ENCODE peak calls at places on chromosomes 5 and 9, in five cellular contexts. One of them, this sample, is unnamed.

GRCh38 chr5:42858031-42858643 is 46.4 kb upstream of the SELENOP start:
- DNase-seq in HepG2: no peak
- DNase-seq in IMR-90: no peak
- DNase-seq in PC-3: peak; percentile 51
- DNase-seq in neural progenitor cell: no peak
- DNase-seq in this sample: peak; percentile 22

GRCh38 chr9:126117631-126118030 is 209.0 kb upstream of the MVB12B start:
- DNase-seq in HepG2: no peak
- DNase-seq in IMR-90: no peak
- DNase-seq in PC-3: no peak
- DNase-seq in neural progenitor cell: no peak
- DNase-seq in this sample: no peak

GRCh38 chr5:39117401-39117800 is 43.2 kb upstream of the RICTOR start:
- DNase-seq in HepG2: no peak
- DNase-seq in IMR-90: peak; percentile 58
- DNase-seq in PC-3: peak; percentile 85
- DNase-seq in neural progenitor cell: no peak
- DNase-seq in this sample: no peak

GRCh38 chr9:131608469-131609115 is 63.3 kb downstream of the PRRT1B start:
- DNase-seq in HepG2: peak; percentile 75
- DNase-seq in IMR-90: peak; percentile 87
- DNase-seq in PC-3: peak; percentile 76
- DNase-seq in neural progenitor cell: peak; percentile 83
- DNase-seq in this sample: no peak

GRCh38 chr9:98958271-98958989 is 14.7 kb downstream of the COL15A1 start:
- DNase-seq in HepG2: no peak
- DNase-seq in IMR-90: peak; percentile 98
- DNase-seq in PC-3: no peak
- DNase-seq in neural progenitor cell: no peak
- DNase-seq in this sample: no peak

GRCh38 chr9:115234094-115234493 is 116.1 kb upstream of the TNC start:
- DNase-seq in HepG2: no peak
- DNase-seq in IMR-90: peak; percentile 91
- DNase-seq in PC-3: peak; percentile 65
- DNase-seq in neural progenitor cell: no peak
- DNase-seq in this sample: no peak

GRCh38 chr5:115098041-115098702 is 71.5 kb downstream of the TRIM36 start:
- DNase-seq in HepG2: peak; percentile 32
- DNase-seq in IMR-90: peak; percentile 60
- DNase-seq in PC-3: peak; percentile 68
- DNase-seq in neural progenitor cell: peak; percentile 61
- DNase-seq in this sample: peak; percentile 90

GRCh38 chr9:120791161-120791560 is 2.1 kb downstream of the FBXW2 start:
- DNase-seq in HepG2: no peak
- DNase-seq in IMR-90: no peak
- DNase-seq in PC-3: peak; percentile 2
- DNase-seq in neural progenitor cell: no peak
- DNase-seq in this sample: no peak

GRCh38 chr5:850511-851006 is at the start of gene ZDHHC11:
- DNase-seq in HepG2: peak; percentile 78
- DNase-seq in IMR-90: no peak
- DNase-seq in PC-3: peak; percentile 89
- DNase-seq in neural progenitor cell: peak; percentile 58
- DNase-seq in this sample: no peak

GRCh38 chr5:177299711-177300110 is 3.8 kb downstream of the RAB24 start:
- DNase-seq in HepG2: no peak
- DNase-seq in IMR-90: no peak
- DNase-seq in PC-3: no peak
- DNase-seq in neural progenitor cell: no peak
- DNase-seq in this sample: no peak

GRCh38 chr5:112787896-112788295 is 50.2 kb downstream of the APC start:
- DNase-seq in HepG2: no peak
- DNase-seq in IMR-90: peak; percentile 52
- DNase-seq in PC-3: no peak
- DNase-seq in neural progenitor cell: no peak
- DNase-seq in this sample: no peak

GRCh38 chr9:36056896-36057295 is 20.2 kb downstream of the RECK start:
- DNase-seq in HepG2: no peak
- DNase-seq in IMR-90: no peak
- DNase-seq in PC-3: no peak
- DNase-seq in neural progenitor cell: no peak
- DNase-seq in this sample: no peak

GRCh38 chr9:22131817-22132216 is 122.7 kb upstream of the CDKN2B start:
- DNase-seq in HepG2: no peak
- DNase-seq in IMR-90: no peak
- DNase-seq in PC-3: no peak
- DNase-seq in neural progenitor cell: no peak
- DNase-seq in this sample: no peak

GRCh38 chr5:98603456-98603855 is 170.0 kb upstream of the RGMB start:
- DNase-seq in HepG2: no peak
- DNase-seq in IMR-90: no peak
- DNase-seq in PC-3: no peak
- DNase-seq in neural progenitor cell: no peak
- DNase-seq in this sample: no peak

GRCh38 chr9:16727452-16728127 is 142.9 kb downstream of the BNC2 start:
- DNase-seq in HepG2: no peak
- DNase-seq in IMR-90: peak; percentile 39
- DNase-seq in PC-3: no peak
- DNase-seq in neural progenitor cell: no peak
- DNase-seq in this sample: no peak

GRCh38 chr5:172751761-172752510 is 19.1 kb downstream of the DUSP1 start:
- DNase-seq in HepG2: no peak
- DNase-seq in IMR-90: no peak
- DNase-seq in PC-3: no peak
- DNase-seq in neural progenitor cell: no peak
- DNase-seq in this sample: no peak

GRCh38 chr5:72509401-72509800 is 2.2 kb upstream of the ZNF366 start:
- DNase-seq in HepG2: no peak
- DNase-seq in IMR-90: no peak
- DNase-seq in PC-3: no peak
- DNase-seq in neural progenitor cell: no peak
- DNase-seq in this sample: no peak

GRCh38 chr9:38180631-38181030 is 111.6 kb upstream of the SHB start:
- DNase-seq in HepG2: no peak
- DNase-seq in IMR-90: no peak
- DNase-seq in PC-3: no peak
- DNase-seq in neural progenitor cell: no peak
- DNase-seq in this sample: no peak

GRCh38 chr9:26132913-26133312 is 454.7 kb upstream of the TUSC1 start:
- DNase-seq in HepG2: no peak
- DNase-seq in IMR-90: no peak
- DNase-seq in PC-3: no peak
- DNase-seq in neural progenitor cell: peak; percentile 3
- DNase-seq in this sample: peak; percentile 46

GRCh38 chr9:13500034-13500433 is 220.5 kb upstream of the MPDZ start:
- DNase-seq in HepG2: no peak
- DNase-seq in IMR-90: no peak
- DNase-seq in PC-3: no peak
- DNase-seq in neural progenitor cell: no peak
- DNase-seq in this sample: no peak

GRCh38 chr5:994272-994607 is 14.4 kb upstream of the NKD2 start:
- DNase-seq in HepG2: no peak
- DNase-seq in IMR-90: no peak
- DNase-seq in PC-3: no peak
- DNase-seq in neural progenitor cell: no peak
- DNase-seq in this sample: no peak

GRCh38 chr9:35935755-35936509 is 22.0 kb downstream of the OR2S2 start:
- DNase-seq in HepG2: no peak
- DNase-seq in IMR-90: peak; percentile 82
- DNase-seq in PC-3: peak; percentile 11
- DNase-seq in neural progenitor cell: no peak
- DNase-seq in this sample: no peak

GRCh38 chr9:92770005-92770995 is 5.7 kb upstream of the BICD2 start:
- DNase-seq in HepG2: peak; percentile 43
- DNase-seq in IMR-90: no peak
- DNase-seq in PC-3: no peak
- DNase-seq in neural progenitor cell: no peak
- DNase-seq in this sample: no peak

GRCh38 chr9:131799177-131799823 is 59.4 kb upstream of the RAPGEF1 start:
- DNase-seq in HepG2: peak; percentile 24
- DNase-seq in IMR-90: peak; percentile 34
- DNase-seq in PC-3: peak; percentile 56
- DNase-seq in neural progenitor cell: peak; percentile 92
- DNase-seq in this sample: peak; percentile 79

GRCh38 chr5:87190041-87190440 is 77.6 kb upstream of the RASA1 start:
- DNase-seq in HepG2: no peak
- DNase-seq in IMR-90: no peak
- DNase-seq in PC-3: peak; percentile 77
- DNase-seq in neural progenitor cell: no peak
- DNase-seq in this sample: no peak

GRCh38 chr5:14665110-14665822 is 748 bp downstream of the OTULIN start:
- DNase-seq in HepG2: peak; percentile 70
- DNase-seq in IMR-90: no peak
- DNase-seq in PC-3: peak; percentile 59
- DNase-seq in neural progenitor cell: peak; percentile 50
- DNase-seq in this sample: peak; percentile 74

GRCh38 chr5:14667770-14668169 is 3.3 kb downstream of the OTULIN start:
- DNase-seq in HepG2: no peak
- DNase-seq in IMR-90: no peak
- DNase-seq in PC-3: no peak
- DNase-seq in neural progenitor cell: no peak
- DNase-seq in this sample: peak; percentile 42

GRCh38 chr5:14668247-14668646 is 3.7 kb downstream of the OTULIN start:
- DNase-seq in HepG2: peak; percentile 18
- DNase-seq in IMR-90: no peak
- DNase-seq in PC-3: no peak
- DNase-seq in neural progenitor cell: no peak
- DNase-seq in this sample: peak; percentile 35

GRCh38 chr5:14665949-14666741 is 1.6 kb downstream of the OTULIN start:
- DNase-seq in HepG2: peak; percentile 41
- DNase-seq in IMR-90: peak; percentile 33
- DNase-seq in PC-3: peak; percentile 47
- DNase-seq in neural progenitor cell: peak; percentile 29
- DNase-seq in this sample: peak; percentile 86

DNA sequence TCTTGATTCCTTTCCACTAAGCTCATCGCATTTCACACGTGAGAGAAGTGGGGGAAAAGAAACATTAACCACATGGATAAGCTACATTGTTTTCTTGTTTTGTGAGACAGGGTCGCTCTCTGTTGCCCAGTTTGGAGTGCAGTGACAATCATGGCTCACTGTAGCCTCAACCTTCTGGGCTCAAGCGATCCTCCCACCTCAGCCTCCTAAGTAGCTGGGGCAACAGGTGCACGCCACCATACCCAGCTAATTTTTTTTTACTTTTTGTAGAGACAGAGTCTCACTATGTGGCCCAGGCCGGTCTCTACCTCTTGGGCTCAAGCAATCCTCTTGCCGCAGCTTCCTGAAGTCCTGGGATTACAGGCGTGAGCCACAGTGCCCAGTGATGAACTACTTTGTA is 2.8 kb downstream of the OTULIN start:
- DNase-seq in HepG2: no peak
- DNase-seq in IMR-90: no peak
- DNase-seq in PC-3: no peak
- DNase-seq in neural progenitor cell: no peak
- DNase-seq in this sample: no peak
- H3K4me3 ChIP-seq in HepG2: no peak overlapping the region
- H3K4me3 ChIP-seq in IMR-90: no peak overlapping the region
- H3K4me3 ChIP-seq in PC-3: no peak overlapping the region
- H3K4me3 ChIP-seq in neural progenitor cell: no peak overlapping the region
- H3K4me3 ChIP-seq in this sample: peak overlapping the region; percentile 74

GRCh38 chr9:129557192-129558036 is 63.5 kb downstream of the C9orf50 start:
- DNase-seq in HepG2: peak; percentile 97
- DNase-seq in IMR-90: peak; percentile 74
- DNase-seq in PC-3: no peak
- DNase-seq in neural progenitor cell: peak; percentile 98
- DNase-seq in this sample: no peak
- H3K4me2 ChIP-seq in HepG2: peak overlapping the region; percentile 86
- H3K4me2 ChIP-seq in IMR-90: peak overlapping the region; percentile 49
- H3K4me2 ChIP-seq in PC-3: no peak overlapping the region
- H3K4me2 ChIP-seq in neural progenitor cell: peak overlapping the region; percentile 83
- H3K4me2 ChIP-seq in this sample: no peak overlapping the region

DNA sequence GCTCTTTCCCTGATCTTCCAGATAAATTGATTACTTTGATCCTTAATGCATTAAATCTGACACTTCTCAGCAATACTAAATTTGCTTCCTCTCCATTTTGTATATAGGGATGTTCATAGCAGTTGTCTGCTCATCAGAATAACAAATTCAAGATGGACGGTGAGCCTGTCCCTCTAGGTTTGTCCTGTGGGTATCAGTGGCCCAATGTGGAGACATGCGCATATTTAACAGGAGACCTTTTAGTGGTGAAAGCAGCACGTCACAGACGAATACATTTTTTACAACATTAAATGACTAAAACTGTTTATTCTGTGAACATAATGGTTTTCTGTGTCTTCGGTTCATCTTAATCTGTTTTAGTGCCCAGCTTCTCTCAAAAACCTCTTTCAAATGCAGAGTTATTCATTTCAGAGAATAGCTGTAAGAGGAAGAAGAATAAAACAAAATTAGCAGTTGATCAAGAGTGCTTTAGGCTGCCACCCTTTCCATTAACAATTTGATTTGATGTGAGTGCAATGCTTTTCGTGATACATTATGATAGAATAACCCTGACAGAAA is 1970.4 kb upstream of the WWC1 start:
- DNase-seq in HepG2: no peak
- DNase-seq in IMR-90: no peak
- DNase-seq in PC-3: no peak
- DNase-seq in neural progenitor cell: no peak
- DNase-seq in this sample: no peak
- H3K9me3 ChIP-seq in HepG2: peaks cover 92% of the 10 kb centered on the region
- H3K9me3 ChIP-seq in IMR-90: peaks cover 16% of the 10 kb centered on the region
- H3K9me3 ChIP-seq in PC-3: no peaks in the 10 kb centered on the region
- H3K9me3 ChIP-seq in neural progenitor cell: no peaks in the 10 kb centered on the region
- H3K9me3 ChIP-seq in this sample: peaks cover 12% of the 10 kb centered on the region

GRCh38 chr9:121938621-121939020 is 154.5 kb downstream of the TTLL11 start:
- DNase-seq in HepG2: no peak
- DNase-seq in IMR-90: no peak
- DNase-seq in PC-3: no peak
- DNase-seq in neural progenitor cell: no peak
- DNase-seq in this sample: no peak

GRCh38 chr9:121935744-121936143 is 157.4 kb downstream of the TTLL11 start:
- DNase-seq in HepG2: no peak
- DNase-seq in IMR-90: no peak
- DNase-seq in PC-3: no peak
- DNase-seq in neural progenitor cell: peak; percentile 55
- DNase-seq in this sample: no peak

GRCh38 chr9:121939643-121940042 is 153.5 kb downstream of the TTLL11 start:
- DNase-seq in HepG2: no peak
- DNase-seq in IMR-90: no peak
- DNase-seq in PC-3: no peak
- DNase-seq in neural progenitor cell: no peak
- DNase-seq in this sample: peak; percentile 65

GRCh38 chr9:121942313-121942712 is 150.8 kb downstream of the TTLL11 start:
- DNase-seq in HepG2: peak; percentile 2
- DNase-seq in IMR-90: no peak
- DNase-seq in PC-3: no peak
- DNase-seq in neural progenitor cell: no peak
- DNase-seq in this sample: no peak

DNA sequence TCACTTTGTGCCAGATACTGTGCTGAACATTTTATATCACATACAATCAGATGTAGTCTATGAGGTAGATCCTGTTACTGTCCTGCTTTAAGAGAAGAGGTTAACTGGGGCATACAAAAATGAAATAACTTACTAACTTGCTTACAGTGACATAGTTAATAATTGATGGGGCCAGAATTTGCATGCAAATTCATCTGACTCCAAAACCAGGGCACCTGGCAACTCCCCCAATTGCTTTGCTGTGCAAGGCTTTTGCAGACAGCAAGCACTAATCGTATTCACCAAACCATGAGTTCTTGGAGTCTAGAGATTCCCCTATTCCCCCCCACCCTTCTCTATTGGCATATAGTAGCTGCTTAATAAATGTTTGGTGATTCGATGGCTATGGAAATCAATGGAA is 155.9 kb downstream of the TTLL11 start:
- DNase-seq in HepG2: no peak
- DNase-seq in IMR-90: no peak
- DNase-seq in PC-3: no peak
- DNase-seq in neural progenitor cell: no peak
- DNase-seq in this sample: peak; percentile 84
- H3K4me3 ChIP-seq in HepG2: no peak overlapping the region
- H3K4me3 ChIP-seq in IMR-90: no peak overlapping the region
- H3K4me3 ChIP-seq in PC-3: no peak overlapping the region
- H3K4me3 ChIP-seq in neural progenitor cell: no peak overlapping the region
- H3K4me3 ChIP-seq in this sample: peak overlapping the region; percentile 51

This sample was measured in Karpas-422.